ENCODE peak calls at places on chromosomes 3 and 15, in six cellular contexts. U, X, W, F, K and P are unnamed samples.

GRCh38 chr3:17894434-17895060 is 152.1 kb upstream of the TBC1D5 start:
- DNase-seq in U (peak), F (peak), K (peak), X (no peak), W (no peak), P (no peak)

GRCh38 chr3:39479701-39480414 is 12.4 kb downstream of the MOBP start:
- DNase-seq in K (no peak), W (no peak), F (no peak), X (no peak), U (no peak), P (no peak)

GRCh38 chr15:88615303-88616107 is 5.6 kb upstream of the AEN start:
- DNase-seq in X (no peak), F (peak), K (no peak), W (no peak), U (no peak), P (no peak)

GRCh38 chr3:72336821-72337479 is 511.3 kb downstream of the SHQ1 start:
- DNase-seq in K (peak), W (no peak), U (peak), X (peak), F (peak), P (peak)

GRCh38 chr3:114760679-114761078 is 386.4 kb downstream of the ZBTB20 start:
- DNase-seq in W (no peak), U (no peak), F (no peak), X (no peak), K (no peak), P (no peak)

GRCh38 chr3:139937674-139938279 is 2.8 kb downstream of the CLSTN2 start:
- DNase-seq in F (peak), U (no peak), W (peak), X (peak), K (peak), P (peak)

GRCh38 chr15:69039516-69040225 is 25.2 kb downstream of the NOX5 start:
- DNase-seq in W (no peak), F (no peak), K (no peak), U (no peak), X (no peak), P (no peak)

GRCh38 chr15:51341366-51342248 is at the start of gene GLDN:
- DNase-seq in F (no peak), U (no peak), X (peak), K (peak), W (no peak), P (no peak)

GRCh38 chr3:29195055-29195454 is 85.8 kb upstream of the RBMS3 start:
- DNase-seq in K (peak), U (no peak), X (no peak), F (no peak), W (no peak), P (no peak)

GRCh38 chr3:127775398-127776109 is 46.8 kb downstream of the MGLL start:
- DNase-seq in K (peak), W (no peak), F (no peak), U (no peak), X (peak), P (peak)

GRCh38 chr15:86444527-86444926 is 364.9 kb downstream of the AGBL1 start:
- DNase-seq in W (no peak), X (no peak), F (no peak), K (no peak), U (no peak), P (no peak)

GRCh38 chr15:65832549-65833364 is 36.5 kb upstream of the RAB11A start:
- DNase-seq in F (peak), U (peak), W (peak), K (peak), X (peak), P (peak)

GRCh38 chr15:70633394-70633793 is 130.0 kb downstream of the UACA start:
- DNase-seq in K (no peak), W (no peak), X (no peak), U (peak), F (no peak), P (no peak)

GRCh38 chr15:63234479-63234878 is 42.9 kb upstream of the APH1B start:
- DNase-seq in X (peak), U (peak), W (peak), F (peak), K (peak), P (peak)

GRCh38 chr3:126746395-126747177 is 42.5 kb downstream of the CHCHD6 start:
- DNase-seq in U (no peak), W (peak), F (peak), K (peak), X (no peak), P (peak)

GRCh38 chr3:31294430-31295149 is 238.1 kb upstream of the STT3B start:
- DNase-seq in F (no peak), W (no peak), K (peak), X (no peak), U (no peak), P (no peak)

GRCh38 chr15:39192979-39193559 is 387.8 kb upstream of the THBS1 start:
- DNase-seq in X (no peak), W (no peak), K (no peak), F (no peak), U (no peak), P (no peak)

GRCh38 chr15:92097473-92098178 is 244.1 kb downstream of the SLCO3A1 start:
- DNase-seq in W (peak), K (peak), F (peak), U (peak), X (peak), P (peak)

GRCh38 chr3:39361252-39361927 is 21.8 kb upstream of the SLC25A38 start:
- DNase-seq in U (no peak), K (no peak), W (no peak), X (no peak), F (no peak), P (no peak)

GRCh38 chr3:134327594-134327975 is 46.7 kb downstream of the AMOTL2 start:
- DNase-seq in X (no peak), W (peak), K (peak), U (no peak), F (no peak), P (peak)

DNA sequence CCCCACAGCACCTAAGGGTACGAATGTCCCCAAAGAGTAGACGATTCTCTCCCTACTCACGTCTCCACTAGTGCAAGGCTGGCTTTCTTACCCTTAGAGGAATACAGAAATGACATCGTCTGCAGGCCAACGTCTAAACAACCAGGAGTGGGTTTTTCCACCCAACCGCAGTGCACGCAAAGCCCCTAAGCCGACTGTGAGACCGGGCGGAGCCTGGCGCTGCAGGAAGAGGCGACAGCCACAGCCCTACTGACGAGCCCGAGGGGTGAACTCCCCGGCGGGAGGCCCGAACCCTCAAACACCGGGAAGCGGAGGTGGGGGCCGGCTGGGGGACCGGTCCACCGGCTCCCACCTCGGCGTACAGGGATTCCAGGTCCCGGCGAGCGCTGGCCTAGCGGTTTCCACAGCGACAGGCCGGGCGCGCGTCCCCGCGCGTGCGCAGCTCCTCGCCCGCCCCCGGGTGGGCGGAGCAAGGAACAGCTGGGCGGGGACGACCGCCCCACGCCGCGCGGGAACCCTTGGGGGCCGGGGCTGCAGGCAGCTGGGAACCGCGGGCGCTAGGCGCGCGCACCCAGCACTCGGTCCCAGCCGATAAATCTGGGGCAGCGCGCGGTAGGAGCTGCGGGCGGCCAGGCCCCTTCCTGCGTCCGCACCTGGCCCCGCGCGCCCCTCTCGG is at the start of the genes CEP19 and PIGX:
- DNase-seq in W (peak), X (peak), K (peak), F (peak), U (peak), P (peak)
- TF ChIP-seq POLR2A in W (peak), X (peak), K (peak), F (peak), U (peak), P (peak)

DNA sequence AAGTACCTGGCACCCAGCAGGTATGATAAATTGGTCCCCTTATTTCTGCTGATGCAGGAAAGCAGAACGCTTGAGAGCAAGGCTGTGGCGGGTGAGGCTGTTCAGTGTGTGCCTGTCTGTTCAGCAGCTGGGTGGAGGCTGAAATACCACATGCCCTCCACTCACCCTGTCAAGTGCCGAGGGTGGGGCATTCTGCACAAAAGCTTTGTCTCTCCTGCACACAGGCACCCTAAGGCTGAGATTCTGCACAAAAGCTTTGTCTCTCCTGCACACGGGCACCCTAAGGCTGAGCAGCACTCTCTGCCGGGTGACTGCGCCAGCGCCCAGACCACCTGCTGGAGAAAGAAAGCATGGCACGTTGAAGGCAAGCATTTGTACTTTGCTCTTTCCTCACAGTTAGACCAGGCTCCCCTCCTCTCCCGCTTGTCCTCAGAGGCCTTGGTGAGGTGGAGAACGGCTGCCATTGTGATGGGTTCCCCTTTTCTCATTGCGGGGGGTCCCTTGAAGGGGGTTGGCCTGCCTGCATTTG is 97.5 kb downstream of the BDH1 start:
- DNase-seq in X (no peak), W (peak), U (no peak), K (peak), F (no peak), P (no peak)
- TF ChIP-seq CTCF in X (no peak), W (peak), U (peak), K (peak), F (no peak), P (peak)

GRCh38 chr3:50261505-50261904 is 7.4 kb upstream of the SEMA3B start:
- DNase-seq in X (no peak), U (no peak), F (no peak), K (no peak), W (no peak), P (peak)

GRCh38 chr3:50260942-50261441 is 8.0 kb upstream of the SEMA3B start:
- DNase-seq in F (no peak), U (no peak), X (no peak), K (no peak), W (no peak), P (peak)

GRCh38 chr3:50258979-50259378 is 10.0 kb upstream of the SEMA3B start:
- DNase-seq in K (no peak), F (no peak), W (no peak), X (no peak), U (no peak), P (no peak)

GRCh38 chr3:50259432-50260026 is 9.4 kb upstream of the SEMA3B start:
- DNase-seq in W (no peak), K (no peak), X (no peak), F (no peak), U (no peak), P (no peak)

DNA sequence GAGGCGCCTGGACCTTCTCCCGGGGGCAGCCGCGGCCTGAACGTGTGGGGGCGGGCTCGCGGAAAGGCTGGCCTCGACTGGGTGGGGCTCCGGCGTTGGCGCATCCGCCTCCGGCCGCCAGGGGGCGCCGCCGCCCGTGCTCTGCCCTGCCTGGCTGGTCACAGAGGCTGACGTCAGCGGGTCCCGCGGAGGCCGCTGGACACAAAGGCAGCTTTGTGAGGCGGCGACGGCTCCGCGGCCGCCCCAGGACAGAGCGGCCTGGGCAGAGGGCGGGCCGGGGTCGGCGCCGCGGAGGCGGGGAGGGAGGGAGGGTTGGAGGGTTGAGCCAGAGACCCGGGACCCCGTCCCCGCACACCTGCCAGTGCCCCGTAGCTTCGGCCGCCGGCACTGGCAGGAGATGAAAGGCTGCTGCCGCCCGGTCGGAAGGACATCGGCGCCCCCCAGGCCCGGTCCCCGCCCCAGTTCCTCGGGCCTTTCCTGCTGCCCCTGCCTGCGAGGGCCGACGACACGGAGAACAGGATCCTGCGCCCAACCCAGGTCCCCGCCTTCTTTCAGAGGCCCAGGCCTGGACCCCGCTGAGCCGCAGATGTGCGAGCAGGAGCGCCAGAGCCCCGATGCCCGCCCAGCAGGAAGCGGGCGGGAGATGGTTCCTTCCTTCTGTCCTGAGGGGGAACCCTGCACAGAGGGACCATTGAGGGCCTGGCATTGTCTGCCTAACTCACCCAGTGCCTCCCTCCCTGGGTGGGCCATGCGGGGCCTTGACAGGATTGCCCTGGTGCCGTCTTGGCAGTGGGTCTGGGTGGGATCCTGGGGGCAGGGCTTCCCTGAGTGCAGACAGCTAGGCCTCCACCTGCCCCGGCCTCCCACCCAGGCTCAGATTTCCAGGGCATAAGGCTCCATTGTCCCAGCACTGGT is 8.7 kb upstream of the SEMA3B start:
- DNase-seq in K (peak), X (peak), F (peak), W (peak), U (peak), P (peak)
- TF ChIP-seq POLR2A in K (peak), X (peak), F (peak), W (peak), U (peak), P (peak)

GRCh38 chr3:175956964-175957363 is 1097.8 kb downstream of the NAALADL2 start:
- DNase-seq in F (no peak), U (no peak), K (peak), W (no peak), X (no peak), P (no peak)
- TF ChIP-seq CTCF in F (no peak), U (peak), K (peak), W (no peak), X (no peak), P (no peak)

DNA sequence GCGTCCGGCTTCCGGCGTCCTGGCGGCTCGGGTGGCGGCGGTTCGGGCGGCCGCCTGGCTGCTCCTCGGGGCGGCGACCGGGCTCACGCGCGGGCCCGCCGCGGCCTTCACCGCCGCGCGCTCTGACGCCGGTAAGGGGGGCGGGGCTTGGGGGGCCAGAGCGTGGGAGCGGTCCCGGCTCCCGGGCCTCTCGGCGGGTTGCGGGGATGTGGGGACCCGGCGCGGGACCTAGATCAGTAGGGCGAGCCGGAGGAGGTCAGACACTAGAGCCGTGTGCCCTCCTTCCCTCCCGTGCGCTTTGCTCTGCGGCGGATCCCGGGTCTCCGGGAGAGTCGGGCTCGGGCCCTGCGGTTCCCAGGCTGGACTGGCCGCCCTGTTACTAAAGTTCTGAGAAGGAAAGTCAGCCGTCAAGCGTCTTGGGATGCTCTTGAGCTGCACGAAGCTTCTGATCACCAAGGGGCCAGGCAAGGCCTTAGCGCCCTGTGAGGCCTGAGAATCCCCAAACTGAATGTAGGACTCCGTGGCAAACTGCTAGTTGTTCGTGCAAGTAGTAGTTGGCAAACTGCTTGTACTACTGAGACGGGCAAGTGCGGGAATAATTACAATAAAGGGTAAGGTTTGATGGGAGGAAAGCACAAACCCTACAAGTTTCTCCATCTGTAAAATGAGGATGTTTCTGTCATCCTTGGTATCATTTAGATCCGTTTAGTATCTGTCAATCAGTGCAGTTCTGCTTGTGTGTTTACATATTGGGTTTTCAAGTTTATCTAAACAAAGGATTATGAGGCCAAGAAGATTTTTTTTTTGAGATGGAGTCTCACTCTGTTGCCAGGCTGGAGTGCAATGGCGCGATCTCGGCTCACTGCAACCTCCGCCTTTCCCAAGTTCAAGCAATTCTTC is 587 bp downstream of the PIGX start:
- DNase-seq in W (peak), X (peak), F (peak), K (peak), U (peak), P (peak)
- TF ChIP-seq POLR2A in W (no peak), X (no peak), F (no peak), K (no peak), U (no peak), P (no peak)